ENCODE peak calls at places on chromosome 3, in nine cellular contexts. N is IMR-90, U is ovary, I is caudate nucleus, D is neuronal stem cell, Z is psoas muscle, E is suprapubic skin, R is DND-41, G is GM23248. M is an unnamed sample.

GRCh38 chr3:131386429-131386926 is 4.9 kb downstream of the NUDT16 start:
- DNase-seq in E (peak), R (no peak), Z (peak), D (no peak), I (peak), G (no peak), N (no peak), U (no peak), M (peak)

GRCh38 chr3:130748520-130748919 is 1.9 kb upstream of the PIK3R4 start:
- DNase-seq in D (no peak), R (no peak), Z (no peak), I (no peak), E (no peak), N (no peak), U (no peak), G (peak), M (no peak)

GRCh38 chr3:99843590-99844260 is 26.1 kb downstream of the CMSS1 start:
- DNase-seq in U (peak), E (no peak), Z (no peak), G (peak), N (no peak), I (no peak), D (no peak), R (no peak), M (no peak)

GRCh38 chr3:49006591-49007067 is 562 bp upstream of the WDR6 start:
- DNase-seq in G (peak), D (no peak), R (no peak), N (peak), E (no peak), I (no peak), U (peak), Z (peak), M (peak)

GRCh38 chr3:105844713-105845112 is 24.1 kb downstream of the CBLB start:
- DNase-seq in U (no peak), G (no peak), N (no peak), Z (no peak), I (no peak), E (no peak), R (no peak), D (no peak), M (no peak)

GRCh38 chr3:88032245-88032644 is 26.6 kb downstream of the CGGBP1 start:
- DNase-seq in R (no peak), U (no peak), I (no peak), G (peak), D (no peak), Z (no peak), E (no peak), N (peak), M (no peak)

GRCh38 chr3:2657408-2657807 is 452.8 kb downstream of the IL5RA start:
- DNase-seq in G (no peak), I (no peak), D (no peak), U (no peak), E (no peak), N (peak), Z (no peak), R (no peak), M (no peak)

GRCh38 chr3:78048698-78049097 is 1008.8 kb downstream of the ROBO2 start:
- DNase-seq in G (no peak), D (no peak), N (no peak), I (no peak), Z (no peak), R (no peak), U (no peak), E (no peak), M (no peak)

GRCh38 chr3:123779646-123780231 is 104.4 kb downstream of the MYLK start:
- DNase-seq in N (no peak), E (no peak), U (no peak), G (no peak), R (no peak), I (no peak), D (no peak), Z (no peak), M (no peak)

GRCh38 chr3:168933614-168934013 is 729.9 kb downstream of the MECOM start:
- DNase-seq in D (no peak), U (no peak), N (peak), R (no peak), Z (no peak), I (no peak), G (peak), E (no peak), M (peak)

GRCh38 chr3:12884104-12884742 is 42.9 kb upstream of the RPL32 start:
- DNase-seq in I (peak), E (no peak), D (no peak), R (no peak), Z (peak), G (peak), N (peak), U (peak), M (no peak)

GRCh38 chr3:9503283-9503682 is 50.3 kb downstream of the LHFPL4 start:
- DNase-seq in Z (peak), N (peak), U (peak), I (peak), G (peak), R (peak), E (no peak), D (peak), M (peak)

GRCh38 chr3:49244589-49245205 is 32.3 kb downstream of the C3orf62 start:
- DNase-seq in G (no peak), R (no peak), U (no peak), D (no peak), I (no peak), Z (no peak), E (no peak), N (peak), M (peak)

GRCh38 chr3:46737320-46737719 is 19.7 kb upstream of the PRSS50 start:
- DNase-seq in U (no peak), D (no peak), I (no peak), R (no peak), E (no peak), Z (no peak), N (no peak), G (no peak), M (no peak)

GRCh38 chr3:11509175-11510000 is 134.3 kb downstream of the VGLL4 start:
- DNase-seq in N (peak), U (peak), D (no peak), G (peak), R (no peak), I (no peak), E (peak), Z (peak), M (no peak)

GRCh38 chr3:150130404-150131100 is 159.9 kb upstream of the PFN2 start:
- DNase-seq in G (no peak), E (no peak), I (no peak), D (no peak), U (no peak), Z (no peak), N (no peak), R (no peak), M (no peak)

GRCh38 chr3:129045675-129046036 is 14.9 kb upstream of the GP9 start:
- DNase-seq in G (peak), R (no peak), U (peak), Z (peak), D (no peak), N (no peak), I (no peak), E (no peak), M (peak)

GRCh38 chr3:168094877-168095610 is 680 bp downstream of the GOLIM4 start:
- DNase-seq in U (peak), I (peak), D (peak), G (peak), N (peak), Z (peak), R (no peak), E (peak), M (peak)

GRCh38 chr3:48129921-48130320 is 58.3 kb downstream of the CDC25A start:
- DNase-seq in Z (no peak), D (no peak), U (no peak), G (peak), E (no peak), I (no peak), N (peak), R (no peak), M (peak)

GRCh38 chr3:7307410-7307809 is 446.5 kb downstream of the GRM7 start:
- DNase-seq in I (no peak), N (no peak), U (no peak), Z (no peak), R (no peak), D (no peak), E (no peak), G (no peak), M (no peak)

GRCh38 chr3:106215047-106215446 is 346.2 kb upstream of the CBLB start:
- DNase-seq in R (peak), G (peak), D (no peak), Z (no peak), U (no peak), I (no peak), E (no peak), N (peak), M (no peak)

GRCh38 chr3:117853923-117854322 is 1144.3 kb downstream of the TUSC7 start:
- DNase-seq in Z (no peak), I (no peak), D (no peak), E (no peak), G (peak), U (no peak), N (peak), R (no peak), M (no peak)

GRCh38 chr3:11721114-11721440 is 77.4 kb upstream of the VGLL4 start:
- DNase-seq in D (peak), N (no peak), U (no peak), E (no peak), G (no peak), Z (no peak), I (no peak), R (no peak), M (peak)

GRCh38 chr3:196012941-196013471 is 68.9 kb downstream of the TFRC start:
- DNase-seq in N (no peak), Z (no peak), R (no peak), I (no peak), D (no peak), U (no peak), E (no peak), G (no peak), M (no peak)

DNA sequence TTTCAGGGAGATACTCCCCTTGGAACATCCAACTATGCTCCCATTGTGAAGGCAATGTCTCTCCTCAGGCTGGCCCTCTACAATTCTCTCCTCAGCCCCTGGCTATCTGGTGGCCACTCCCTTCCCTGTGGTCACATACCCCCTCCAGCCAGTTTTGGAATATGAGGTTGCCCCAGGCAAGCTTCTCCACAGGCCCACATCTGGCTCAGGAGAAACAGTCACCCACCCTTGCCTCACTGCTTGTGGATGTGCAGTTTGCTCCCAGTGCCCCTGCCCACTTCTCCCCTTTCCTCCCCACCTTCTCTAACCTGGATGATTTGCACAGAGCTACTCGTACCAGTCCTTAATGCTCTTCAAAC is 15.7 kb upstream of the TIPARP start:
- DNase-seq in U (no peak), R (no peak), Z (no peak), N (no peak), I (no peak), D (no peak), E (no peak), G (no peak), M (peak)
- H3K27ac ChIP-seq in U (no peak), R (no peak), Z (no peak), N (no peak), I (no peak), D (no peak), E (no peak), G (no peak), M (no peak)

DNA sequence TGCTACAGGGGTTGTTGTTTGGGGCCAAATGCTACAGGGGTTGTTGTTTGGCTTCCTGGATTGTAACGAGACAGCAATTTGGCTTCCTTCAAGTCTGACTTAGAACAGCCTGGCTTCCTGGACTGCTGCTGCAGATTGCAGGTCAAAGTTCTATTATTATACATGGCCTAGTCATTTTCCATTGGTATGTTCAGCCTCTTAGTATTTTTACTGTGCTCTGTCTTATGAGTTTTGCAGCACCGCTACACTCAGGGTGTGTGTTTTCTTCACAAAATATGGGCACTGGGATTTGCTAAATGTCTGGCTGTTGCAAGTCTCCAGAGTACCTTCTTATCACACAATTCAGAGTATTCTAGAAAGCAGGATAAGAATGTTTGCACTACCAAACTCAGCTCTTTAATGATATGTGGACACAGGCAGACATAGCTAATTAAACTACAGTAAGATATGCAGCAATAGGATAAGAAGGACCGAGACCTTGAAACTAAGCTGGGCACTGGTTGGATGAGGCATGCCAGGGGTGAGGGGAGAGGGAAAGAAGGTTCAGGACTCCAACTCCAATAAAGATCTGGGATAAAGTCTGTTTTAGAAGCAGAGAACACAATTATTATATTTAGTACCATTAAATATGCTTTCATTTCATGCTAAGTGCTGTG is 203.0 kb upstream of the PDZRN3 start:
- DNase-seq in R (no peak), N (peak), U (no peak), E (no peak), D (no peak), I (no peak), Z (no peak), G (peak), M (no peak)
- H3K27ac ChIP-seq in R (no peak), N (no peak), U (peak), E (no peak), D (no peak), I (no peak), Z (peak), G (no peak), M (no peak)

DNA sequence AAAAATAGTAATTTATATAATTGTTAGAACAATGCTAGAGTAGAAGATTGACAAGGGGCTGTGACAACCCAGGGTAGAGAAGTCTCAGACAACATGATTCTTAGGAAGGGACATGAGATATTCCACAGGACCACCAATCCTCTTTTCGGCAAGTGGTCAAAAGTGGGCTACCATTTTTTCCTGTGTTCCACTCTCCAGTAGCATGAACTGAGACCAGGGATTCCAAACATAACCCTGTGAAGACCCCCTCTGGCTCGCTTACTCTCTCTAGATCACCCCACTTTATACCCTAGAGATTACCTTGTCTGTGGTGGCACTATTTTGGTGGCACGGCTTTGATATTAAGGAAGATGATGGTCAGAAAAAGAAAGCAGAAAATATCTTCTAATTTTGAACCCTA is 960 bp downstream of the GCSAM start:
- DNase-seq in I (no peak), E (no peak), N (no peak), Z (no peak), D (no peak), U (no peak), G (no peak), R (no peak), M (no peak)
- H3K27ac ChIP-seq in I (no peak), E (no peak), N (no peak), Z (no peak), D (no peak), U (no peak), G (no peak), R (no peak), M (no peak)

DNA sequence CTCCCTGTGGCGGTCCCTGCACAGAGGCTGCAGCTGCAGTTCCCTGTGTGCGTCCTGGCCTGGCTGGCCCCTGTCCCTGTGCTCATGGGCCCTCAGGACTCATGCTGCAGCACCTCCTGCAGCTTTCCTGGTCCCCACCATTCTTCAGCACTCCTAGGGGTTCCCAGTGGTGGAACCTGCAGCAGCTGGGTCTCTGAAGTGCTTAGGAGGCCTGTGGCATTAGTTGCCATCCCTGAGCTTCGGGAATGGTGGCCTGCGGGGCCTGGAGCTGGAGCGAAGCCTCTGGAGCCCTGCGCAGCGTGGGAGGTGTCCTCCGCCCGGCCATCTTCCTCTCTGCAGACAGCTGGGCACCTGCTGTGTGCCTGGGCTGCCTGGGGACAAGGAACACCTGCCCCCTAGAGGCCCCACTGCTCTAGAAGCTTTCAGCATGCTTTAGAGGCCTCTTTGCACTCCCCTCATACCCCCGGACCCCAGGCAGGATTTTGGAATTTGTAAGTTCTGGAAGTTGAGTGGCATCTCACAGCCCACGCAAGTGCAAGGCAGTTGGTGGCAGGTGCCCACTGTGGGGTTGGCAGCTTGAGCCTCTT is 13.1 kb downstream of the PLXNA1 start:
- DNase-seq in U (no peak), G (no peak), N (no peak), R (no peak), E (no peak), Z (no peak), I (no peak), D (no peak), M (no peak)
- H3K27ac ChIP-seq in U (no peak), G (no peak), N (no peak), R (no peak), E (no peak), Z (no peak), I (no peak), D (no peak), M (no peak)

DNA sequence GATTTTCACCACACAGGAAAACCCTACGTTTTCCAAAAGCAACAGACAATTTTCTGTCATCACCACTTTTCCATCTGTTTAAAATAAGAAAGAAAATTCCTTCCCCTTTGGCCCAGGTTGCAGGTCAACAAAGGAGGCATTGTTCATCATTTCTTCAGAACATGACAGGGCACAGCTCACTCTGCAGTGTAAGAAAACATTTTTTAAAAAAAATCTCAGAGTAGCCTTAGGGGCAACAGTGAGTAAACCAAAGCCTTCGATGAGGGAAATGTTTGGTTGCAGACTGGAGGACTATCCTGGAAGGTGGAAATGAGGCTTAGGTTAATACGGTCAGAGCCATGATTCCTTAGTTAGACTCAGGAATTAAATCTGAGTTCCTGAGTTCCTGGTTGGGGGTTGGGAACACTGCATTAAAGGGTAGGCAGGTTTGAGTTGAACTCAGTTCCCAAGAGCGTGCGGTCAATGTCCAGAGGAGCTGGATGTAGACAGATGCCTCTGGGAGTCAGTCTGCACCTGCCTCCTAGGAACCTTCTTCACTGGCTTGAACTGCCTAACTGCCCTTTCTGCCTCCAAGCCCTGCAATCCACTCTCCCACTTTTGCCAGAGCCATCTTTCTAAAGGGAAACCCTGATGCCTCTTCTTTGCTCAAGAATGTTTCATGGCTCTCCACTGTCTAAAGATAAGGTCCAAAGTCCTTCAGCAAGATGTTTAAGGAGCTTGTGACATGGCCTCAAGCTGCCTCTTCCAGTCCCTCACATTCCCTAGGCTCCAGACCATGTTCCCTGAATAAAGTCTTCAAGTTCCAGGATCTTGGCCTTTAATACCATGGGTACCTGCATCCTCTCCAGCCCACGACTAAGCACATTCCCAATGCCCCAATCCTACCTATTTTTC is 3.2 kb upstream of the HES1 start:
- DNase-seq in I (no peak), D (no peak), E (no peak), Z (no peak), R (no peak), N (no peak), G (peak), U (no peak), M (peak)
- H3K27ac ChIP-seq in I (no peak), D (no peak), E (no peak), Z (peak), R (no peak), N (no peak), G (peak), U (peak), M (no peak)

GRCh38 chr3:184771158-184771730 is 40.7 kb upstream of the VPS8 start:
- DNase-seq in R (no peak), G (no peak), I (no peak), U (peak), N (no peak), Z (no peak), E (no peak), D (no peak), M (no peak)
- H3K27ac ChIP-seq in R (no peak), G (no peak), I (no peak), U (no peak), N (no peak), Z (no peak), E (no peak), D (no peak), M (no peak)

M was measured in trophoblast cell.